ENCODE peak calls at places on chromosomes 13 and 19, in eight cellular contexts. Q is IMR-90; N is tibial artery; B is CD8-positive, alpha-beta T cell; T is transverse colon; M is heart right ventricle; W is dorsolateral prefrontal cortex; A is fibroblast of mammary gland. R is an unnamed sample.

GRCh38 chr13:32272021-32272695 is 43.0 kb downstream of the ZAR1L start:
- DNase-seq in Q (no peak), N (no peak), B (no peak), T (no peak), M (no peak), W (no peak), A (peak), R (no peak)

GRCh38 chr13:114082849-114083645 is 49.4 kb downstream of the RASA3 start:
- DNase-seq in Q (no peak), N (peak), B (no peak), T (no peak), M (no peak), W (no peak), A (peak), R (no peak)

GRCh38 chr13:88800505-88800904 is 1129.3 kb downstream of the SLITRK5 start:
- DNase-seq in Q (no peak), N (no peak), B (no peak), T (no peak), M (no peak), W (no peak), A (no peak), R (no peak)

GRCh38 chr19:3849092-3849491 is 19.7 kb downstream of the ZFR2 start:
- DNase-seq in Q (no peak), N (no peak), B (peak), T (peak), M (peak), W (no peak), A (peak), R (no peak)

GRCh38 chr19:43623889-43624670 is 4.7 kb upstream of the ZNF428 start:
- DNase-seq in Q (no peak), N (no peak), B (no peak), T (no peak), M (no peak), W (no peak), A (no peak), R (no peak)

GRCh38 chr13:42076309-42076713 is 27.9 kb downstream of the DGKH start:
- DNase-seq in Q (peak), N (no peak), B (no peak), T (no peak), M (no peak), W (no peak), A (no peak), R (no peak)

GRCh38 chr13:109871018-109871370 is 84.6 kb upstream of the IRS2 start:
- DNase-seq in Q (peak), N (no peak), B (no peak), T (no peak), M (no peak), W (no peak), A (peak), R (peak)

GRCh38 chr19:8204961-8205360 is 4.2 kb upstream of the CERS4 start:
- DNase-seq in Q (no peak), N (no peak), B (no peak), T (no peak), M (no peak), W (no peak), A (no peak), R (no peak)

DNA sequence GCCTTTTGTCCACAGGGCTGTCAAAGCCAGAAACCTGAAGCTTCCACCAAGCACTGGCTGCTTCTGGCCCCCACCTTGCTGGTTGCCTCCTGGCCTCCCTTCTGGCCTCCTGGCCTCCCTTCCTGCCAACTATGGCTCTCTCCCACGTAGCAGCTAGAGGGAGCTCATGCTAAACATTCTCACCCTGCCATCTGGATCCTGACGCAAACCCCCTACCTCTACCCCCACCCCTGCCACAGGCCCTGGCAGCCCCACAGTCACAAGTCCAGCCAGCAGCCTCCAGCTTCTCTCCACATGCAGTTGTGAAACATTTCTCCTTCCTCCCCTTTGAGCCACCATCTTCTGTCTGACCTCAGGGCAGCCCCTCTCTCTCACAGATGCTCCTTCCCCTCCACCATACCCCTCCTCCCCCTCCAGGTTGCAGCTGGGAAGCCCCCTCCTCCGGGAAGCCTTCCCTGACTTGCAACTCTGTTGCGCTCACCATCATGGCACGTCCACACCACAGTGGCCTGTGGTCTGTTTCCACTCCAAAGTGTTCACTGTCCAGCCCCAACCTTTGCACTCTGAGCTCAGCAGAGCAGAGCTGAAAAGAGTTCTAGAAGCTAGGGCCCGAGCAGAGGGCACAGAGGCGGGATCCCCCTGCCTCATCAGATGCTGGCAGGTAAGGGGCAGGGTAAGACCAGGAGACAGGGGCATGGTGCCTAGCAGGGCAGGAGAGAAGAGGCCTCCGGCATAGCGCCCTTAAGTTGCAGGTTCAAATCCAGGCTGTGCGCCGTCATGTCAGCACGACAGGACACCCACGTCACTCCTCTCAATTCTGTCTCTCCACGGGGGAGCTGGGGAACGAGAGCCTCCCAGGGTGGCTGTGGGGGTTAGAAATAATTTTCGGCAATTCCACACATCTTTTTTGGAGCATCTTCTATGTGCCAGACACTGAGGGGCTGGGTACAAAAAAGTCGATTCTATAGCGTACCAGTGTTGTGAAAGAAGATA is 7.3 kb downstream of the ADGRL1 start:
- DNase-seq in Q (no peak), N (no peak), B (no peak), T (no peak), M (no peak), W (no peak), A (no peak), R (no peak)
- TF ChIP-seq CTCF in Q (no peak), N (no peak), B (no peak), T (no peak), M (no peak), W (peak), A (no peak), R (peak)

DNA sequence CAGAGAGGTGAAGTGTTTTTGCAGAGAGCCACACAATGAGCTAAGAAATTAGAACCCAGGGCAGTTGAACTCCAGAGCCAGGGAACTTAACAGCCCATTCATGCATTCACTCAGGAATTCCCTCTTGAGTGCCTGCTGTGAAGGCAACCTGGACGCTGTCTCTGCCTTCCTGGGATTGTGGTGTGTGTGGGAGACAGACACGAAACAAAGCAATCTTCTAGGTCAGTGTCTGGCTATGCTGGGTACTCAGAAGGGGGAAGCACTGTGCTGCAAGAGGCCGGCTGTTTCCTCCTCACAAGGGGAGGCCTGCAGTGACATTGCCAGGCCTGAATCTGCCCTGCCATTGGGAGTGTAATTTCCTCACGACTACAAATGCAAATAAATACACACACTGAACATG is 9.7 kb downstream of the BCKDHA start:
- DNase-seq in Q (no peak), N (no peak), B (no peak), T (no peak), M (no peak), W (no peak), A (no peak), R (no peak)
- TF ChIP-seq CTCF in Q (no peak), N (no peak), B (no peak), T (no peak), M (no peak), W (no peak), A (no peak), R (no peak)

DNA sequence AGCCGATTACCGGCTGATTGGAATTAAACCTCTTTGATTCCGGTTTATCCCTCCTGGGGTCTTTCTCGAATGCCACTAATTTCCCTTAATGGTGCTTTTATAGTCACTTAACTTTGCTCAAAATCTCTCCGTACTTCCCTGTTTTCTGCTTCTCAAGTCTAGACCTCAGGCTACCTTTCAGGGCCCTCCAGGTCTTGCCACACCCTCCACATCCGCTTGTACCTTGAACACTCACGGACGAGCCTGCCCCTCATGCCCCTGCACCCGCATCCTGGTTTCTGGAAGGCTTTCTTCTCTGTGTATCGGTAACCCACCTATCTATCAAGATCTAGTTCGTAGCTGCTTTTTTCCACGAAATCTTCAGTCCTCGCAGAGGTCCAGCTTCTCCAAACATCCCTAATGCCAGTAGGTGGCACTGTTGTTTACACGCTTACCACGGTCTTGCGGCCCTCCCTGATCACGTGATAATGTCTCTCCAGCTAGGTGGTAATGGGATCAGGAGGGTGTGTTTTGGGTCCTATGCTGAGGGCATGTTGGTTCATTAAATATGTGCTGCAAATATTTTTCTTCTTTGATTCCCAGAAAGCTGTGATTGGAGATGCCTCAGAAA is 13.8 kb downstream of the ATP12A start:
- DNase-seq in Q (peak), N (peak), B (peak), T (peak), M (peak), W (no peak), A (peak), R (no peak)
- TF ChIP-seq CTCF in Q (peak), N (peak), B (peak), T (peak), M (peak), W (peak), A (peak), R (peak)

GRCh38 chr19:48513289-48514122 is 1.9 kb upstream of the LMTK3 start:
- DNase-seq in Q (peak), N (no peak), B (peak), T (peak), M (peak), W (peak), A (peak), R (peak)

GRCh38 chr19:48520134-48520533 is 8.5 kb upstream of the LMTK3 start:
- DNase-seq in Q (no peak), N (no peak), B (no peak), T (no peak), M (no peak), W (no peak), A (no peak), R (no peak)

GRCh38 chr19:48516536-48516935 is 4.9 kb upstream of the LMTK3 start:
- DNase-seq in Q (no peak), N (no peak), B (no peak), T (no peak), M (no peak), W (no peak), A (no peak), R (no peak)

GRCh38 chr19:48514123-48514458 is 2.5 kb upstream of the LMTK3 start:
- DNase-seq in Q (no peak), N (no peak), B (no peak), T (no peak), M (no peak), W (no peak), A (no peak), R (no peak)

GRCh38 chr19:48518207-48518606 is 6.6 kb upstream of the LMTK3 start:
- DNase-seq in Q (no peak), N (no peak), B (no peak), T (no peak), M (no peak), W (no peak), A (no peak), R (no peak)
- TF ChIP-seq CTCF in Q (no peak), N (no peak), B (no peak), T (no peak), M (no peak), W (no peak), A (no peak), R (no peak)

DNA sequence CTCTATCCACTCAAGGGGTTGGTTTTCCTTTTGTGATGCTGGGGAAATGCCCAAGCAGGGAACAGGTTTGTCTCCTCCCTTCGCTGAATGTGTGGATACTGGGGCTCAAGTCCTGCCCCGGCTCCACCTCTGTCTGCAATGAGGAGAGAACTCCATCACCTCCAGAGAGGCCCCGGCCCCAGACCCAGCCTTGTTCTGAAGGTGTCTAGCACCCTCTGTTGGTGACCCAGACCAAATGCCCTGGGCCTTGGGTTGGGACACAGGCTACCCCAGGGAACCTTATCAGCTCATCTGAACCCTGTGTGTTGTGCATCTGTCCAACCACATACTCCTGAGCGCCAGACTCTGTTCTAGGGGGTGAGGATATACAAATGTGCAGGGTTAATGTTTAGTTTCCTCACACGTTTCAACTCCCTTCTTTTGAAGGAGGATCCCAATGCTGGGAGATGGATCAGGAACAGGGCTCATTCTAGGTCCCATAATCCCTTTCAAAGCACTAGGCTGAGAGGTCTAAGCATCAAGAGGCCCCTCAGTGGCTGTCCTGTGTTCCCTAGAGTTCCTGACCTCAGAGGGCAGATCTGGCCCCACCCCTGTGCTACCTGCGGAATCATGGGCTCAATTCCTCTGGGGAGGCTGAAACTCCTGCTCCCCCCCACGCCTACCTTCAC is 112.5 kb upstream of the SLC7A1 start:
- DNase-seq in Q (peak), N (no peak), B (peak), T (peak), M (no peak), W (no peak), A (peak), R (peak)
- TF ChIP-seq CTCF in Q (peak), N (peak), B (peak), T (peak), M (peak), W (peak), A (peak), R (peak)

GRCh38 chr19:18484992-18485391 is 36.9 kb downstream of the ELL start:
- DNase-seq in Q (no peak), N (no peak), B (no peak), T (no peak), M (no peak), W (no peak), A (no peak), R (no peak)
- TF ChIP-seq CTCF in Q (no peak), N (no peak), B (no peak), T (no peak), M (no peak), W (no peak), A (no peak), R (peak)

GRCh38 chr13:111251646-111252448 is 68.6 kb upstream of the TEX29 start:
- DNase-seq in Q (no peak), N (no peak), B (no peak), T (no peak), M (no peak), W (no peak), A (peak), R (no peak)
- TF ChIP-seq CTCF in Q (no peak), N (no peak), B (no peak), T (no peak), M (no peak), W (no peak), A (no peak), R (no peak)

R was measured in AG09309.